ENCODE peak calls at places on chromosomes 5 and 9, in nine cellular contexts. S is tibial artery, G is WTC11, J is lower lobe of right lung, A is cardiac muscle cell, X is RWPE1, M is AG09309, K is thoracic aorta, D is foreskin fibroblast. I is an unnamed sample.

GRCh38 chr5:114174837-114175236 is 187.0 kb upstream of the KCNN2 start:
- DNase-seq in J (no peak), X (no peak), S (no peak), D (no peak), G (no peak), K (no peak), M (no peak), A (peak), I (no peak)

GRCh38 chr9:91837982-91838731 is 111.9 kb downstream of the ROR2 start:
- DNase-seq in K (no peak), D (no peak), A (peak), J (peak), M (no peak), X (peak), G (no peak), S (peak), I (peak)

GRCh38 chr9:79570449-79571308 is 1.1 kb upstream of the TLE4 start:
- DNase-seq in A (peak), D (no peak), M (no peak), S (peak), X (peak), J (peak), G (peak), K (no peak), I (no peak)

GRCh38 chr5:139222346-139222745 is 24.2 kb upstream of the SIL1 start:
- DNase-seq in K (no peak), G (no peak), D (no peak), S (no peak), X (no peak), M (no peak), J (no peak), A (no peak), I (peak)

GRCh38 chr5:125298711-125299379 is 552.4 kb upstream of the ZNF608 start:
- DNase-seq in K (no peak), J (no peak), D (no peak), A (no peak), X (no peak), G (no peak), S (no peak), M (no peak), I (no peak)

GRCh38 chr5:136891601-136892000 is 526.3 kb upstream of the TRPC7 start:
- DNase-seq in G (no peak), M (no peak), X (no peak), S (no peak), D (no peak), A (no peak), J (no peak), K (no peak), I (no peak)

GRCh38 chr5:96065577-96066385 is 104.1 kb upstream of the ELL2 start:
- DNase-seq in D (no peak), K (no peak), G (no peak), S (no peak), J (no peak), A (no peak), X (no peak), M (no peak), I (no peak)

GRCh38 chr5:435961-436640 is 6.9 kb upstream of the EXOC3 start:
- DNase-seq in K (no peak), D (no peak), G (peak), X (peak), A (peak), M (no peak), J (peak), S (peak), I (peak)

DNA sequence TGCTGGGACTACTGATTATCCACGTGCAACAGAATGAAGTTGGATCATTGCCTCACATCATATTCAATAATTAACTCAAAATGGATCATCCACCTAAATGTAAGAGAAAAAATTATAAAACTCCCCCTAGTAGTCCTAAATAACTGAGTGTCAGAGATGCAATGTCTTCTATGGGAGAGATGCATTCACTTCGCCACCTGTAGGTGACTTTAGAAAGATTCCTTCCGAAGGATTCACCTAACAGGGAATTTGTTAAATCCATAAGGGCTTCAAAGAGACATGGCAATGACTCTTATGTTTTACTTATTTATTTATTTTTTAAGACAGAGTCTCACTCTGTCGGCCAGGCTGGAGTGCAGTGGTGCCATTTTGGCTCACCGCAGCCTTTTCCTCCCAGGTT is 526.0 kb downstream of the MTRR start:
- DNase-seq in G (no peak), S (no peak), A (no peak), X (no peak), M (no peak), K (no peak), D (no peak), J (no peak), I (no peak)
- TF ChIP-seq CTCF in G (no peak), S (no peak), A (no peak), X (no peak), M (no peak), K (no peak), D (no peak), J (no peak), I (no peak)

GRCh38 chr5:89728134-89728533 is 681.4 kb downstream of the CETN3 start:
- DNase-seq in X (no peak), D (no peak), M (no peak), A (no peak), K (no peak), S (no peak), G (no peak), J (no peak), I (no peak)

GRCh38 chr5:89728750-89729149 is 680.8 kb downstream of the CETN3 start:
- DNase-seq in S (peak), D (peak), A (peak), X (no peak), J (no peak), M (peak), K (peak), G (no peak), I (no peak)

GRCh38 chr5:89735108-89735507 is 674.4 kb downstream of the CETN3 start:
- DNase-seq in S (no peak), A (peak), G (no peak), M (no peak), J (no peak), K (no peak), D (no peak), X (no peak), I (no peak)

GRCh38 chr5:89733772-89734171 is 675.8 kb downstream of the CETN3 start:
- DNase-seq in D (no peak), J (no peak), X (no peak), S (no peak), A (no peak), M (no peak), K (no peak), G (no peak), I (no peak)

DNA sequence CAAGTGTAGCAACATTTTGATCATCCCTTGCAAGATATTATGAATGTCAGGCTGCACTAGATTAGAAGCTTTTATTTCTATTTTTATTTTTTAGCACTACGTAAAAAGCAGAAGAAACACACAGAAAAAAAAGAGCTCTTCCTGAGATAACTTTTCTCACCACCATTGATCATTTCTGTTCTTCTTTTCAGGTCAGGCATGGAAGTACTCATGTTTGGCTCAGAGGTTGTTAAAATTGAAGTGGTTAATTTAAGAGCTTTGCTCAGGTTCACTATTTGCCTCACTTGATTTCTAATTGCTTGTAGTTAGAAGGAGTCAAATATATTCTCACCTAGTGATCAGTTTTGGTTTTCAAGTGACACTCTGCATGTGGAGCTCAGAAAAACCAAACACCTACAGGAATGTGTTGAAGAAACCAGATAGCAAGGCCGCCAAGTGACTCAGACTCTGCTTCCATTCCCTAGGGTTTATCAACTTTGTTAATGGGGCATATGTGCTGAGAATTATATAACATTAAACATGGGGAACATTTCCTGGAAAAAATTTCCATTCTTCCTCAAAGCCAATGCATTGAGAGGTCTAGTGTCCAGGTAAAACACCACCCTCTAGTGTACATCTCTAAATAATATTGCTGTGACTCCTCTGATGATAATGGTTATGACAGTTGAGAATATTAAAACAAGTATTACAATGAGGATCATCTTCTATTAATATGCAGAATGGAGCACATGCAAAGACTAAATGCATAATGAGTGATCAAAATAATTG is 679.7 kb downstream of the CETN3 start:
- DNase-seq in J (no peak), K (no peak), M (no peak), S (no peak), A (peak), X (peak), G (no peak), D (no peak), I (no peak)
- TF ChIP-seq CTCF in J (no peak), K (no peak), M (peak), S (no peak), A (no peak), X (no peak), G (no peak), D (peak), I (peak)

GRCh38 chr5:78659714-78660113 is 11.1 kb upstream of the LHFPL2 start:
- DNase-seq in X (no peak), K (no peak), J (no peak), S (no peak), D (no peak), G (no peak), M (no peak), A (peak), I (no peak)

GRCh38 chr5:78661691-78662090 is 13.1 kb upstream of the LHFPL2 start:
- DNase-seq in A (no peak), D (no peak), M (no peak), S (no peak), J (no peak), K (no peak), G (no peak), X (no peak), I (no peak)

GRCh38 chr5:78661044-78661443 is 12.5 kb upstream of the LHFPL2 start:
- DNase-seq in A (no peak), J (no peak), G (no peak), M (no peak), S (no peak), D (no peak), X (no peak), K (no peak), I (no peak)

GRCh38 chr5:78660401-78660800 is 11.8 kb upstream of the LHFPL2 start:
- DNase-seq in D (no peak), X (no peak), G (no peak), M (no peak), K (no peak), J (no peak), S (no peak), A (no peak), I (no peak)

DNA sequence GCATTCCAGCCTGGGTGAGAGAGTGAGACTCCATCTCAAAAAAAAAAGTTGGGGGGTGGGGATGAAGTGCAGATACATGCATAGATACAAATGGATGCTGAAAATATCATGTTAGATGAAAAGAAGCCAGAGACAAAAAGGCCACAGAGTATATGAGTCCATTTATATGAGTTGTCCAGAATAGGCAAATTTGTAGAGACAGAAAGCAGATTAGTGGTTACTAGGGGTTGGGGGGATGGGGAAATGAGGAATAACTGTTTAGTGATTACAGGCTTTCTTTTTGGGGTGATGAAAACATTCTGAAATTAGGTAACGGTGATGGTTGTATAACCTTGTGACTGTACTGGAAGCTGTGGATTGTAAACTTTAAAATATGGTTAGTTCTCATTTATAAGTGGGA is 13.8 kb upstream of the LHFPL2 start:
- DNase-seq in K (no peak), A (no peak), D (no peak), X (no peak), S (no peak), J (no peak), M (no peak), G (no peak), I (no peak)
- TF ChIP-seq CTCF in K (no peak), A (no peak), D (no peak), X (no peak), S (no peak), J (no peak), M (no peak), G (no peak), I (no peak)

GRCh38 chr5:58499951-58500350 is 8.7 kb downstream of the GAPT start:
- DNase-seq in K (no peak), J (no peak), G (no peak), X (no peak), A (no peak), M (no peak), S (no peak), D (no peak), I (no peak)

GRCh38 chr5:58499231-58499630 is 8.0 kb downstream of the GAPT start:
- DNase-seq in X (no peak), K (no peak), J (no peak), G (no peak), A (no peak), D (no peak), S (no peak), M (no peak), I (no peak)

GRCh38 chr5:58493136-58493535 is 1.9 kb downstream of the GAPT start:
- DNase-seq in S (no peak), D (no peak), K (no peak), X (no peak), G (no peak), A (no peak), M (no peak), J (no peak), I (no peak)

GRCh38 chr5:58497956-58498942 is 7.0 kb downstream of the GAPT start:
- DNase-seq in K (no peak), G (peak), X (peak), J (no peak), A (peak), D (peak), S (peak), M (no peak), I (peak)

GRCh38 chr5:58496488-58496887 is 5.3 kb downstream of the GAPT start:
- DNase-seq in M (no peak), D (no peak), S (no peak), J (no peak), K (no peak), X (no peak), G (no peak), A (no peak), I (no peak)
- TF ChIP-seq CTCF in M (no peak), D (peak), S (no peak), J (peak), K (no peak), X (no peak), G (peak), A (peak), I (peak)

DNA sequence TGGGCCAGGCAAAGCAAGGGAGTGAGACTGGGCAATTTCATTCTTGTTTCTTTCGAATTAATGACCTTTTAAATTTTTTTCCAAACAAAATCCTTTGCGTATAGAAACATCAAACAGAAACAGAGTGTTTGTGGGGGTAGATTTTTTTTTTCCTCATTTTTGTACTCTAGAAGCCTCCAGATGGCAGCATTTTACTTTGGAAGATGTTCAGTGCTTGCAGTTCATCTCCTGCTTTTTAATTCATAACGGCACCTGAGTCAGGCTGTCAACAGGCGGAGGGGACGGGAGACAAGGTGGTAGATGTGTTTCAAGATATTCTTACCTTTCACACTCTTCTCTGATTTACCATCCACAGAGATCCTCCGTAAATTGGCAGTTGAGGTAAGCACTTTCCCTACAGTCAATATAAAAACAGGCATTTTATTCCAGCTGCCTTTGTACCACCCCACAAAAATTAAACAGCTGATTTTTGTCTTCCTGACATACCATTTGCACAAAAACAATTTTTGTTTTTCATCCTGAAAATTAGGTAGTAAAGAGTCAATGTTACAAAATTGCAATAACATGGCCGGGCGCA is 99.5 kb upstream of the FBXL17 start:
- DNase-seq in M (peak), K (no peak), X (peak), S (no peak), G (no peak), A (peak), J (no peak), D (peak), I (peak)
- TF ChIP-seq CTCF in M (peak), K (no peak), X (peak), S (no peak), G (no peak), A (peak), J (peak), D (peak), I (no peak)

DNA sequence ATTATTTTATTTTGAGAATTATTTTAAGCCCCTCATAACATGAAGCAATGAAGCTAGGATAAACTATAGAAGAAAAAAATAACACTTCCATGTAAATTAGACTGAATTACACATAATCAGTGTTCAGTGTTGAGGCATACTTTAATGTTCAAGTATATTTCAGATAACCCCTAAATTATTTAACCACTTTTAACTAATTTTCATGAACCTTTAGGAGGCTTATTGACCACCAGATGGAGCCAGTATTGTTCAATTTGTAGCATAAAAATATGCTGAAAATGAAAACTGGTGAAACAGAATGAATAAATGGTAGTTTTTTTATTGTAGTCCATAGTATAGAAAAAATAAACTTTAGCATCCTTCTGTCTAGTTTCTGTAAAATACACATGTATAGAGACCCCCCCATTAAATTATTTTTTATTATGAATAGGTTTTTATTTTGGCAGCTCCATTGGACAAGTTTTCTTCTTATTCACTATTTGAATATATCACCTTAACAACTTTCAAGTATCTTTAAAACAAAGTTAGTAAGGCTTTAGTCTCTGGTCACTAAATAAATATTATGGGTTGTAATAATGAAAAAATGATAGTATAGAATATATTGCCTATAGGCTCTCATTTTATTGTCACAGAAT is 190.1 kb downstream of the CWC27 start:
- DNase-seq in G (no peak), X (peak), D (peak), K (no peak), S (no peak), J (no peak), M (peak), A (peak), I (no peak)
- TF ChIP-seq CTCF in G (no peak), X (peak), D (peak), K (peak), S (peak), J (peak), M (peak), A (peak), I (peak)

DNA sequence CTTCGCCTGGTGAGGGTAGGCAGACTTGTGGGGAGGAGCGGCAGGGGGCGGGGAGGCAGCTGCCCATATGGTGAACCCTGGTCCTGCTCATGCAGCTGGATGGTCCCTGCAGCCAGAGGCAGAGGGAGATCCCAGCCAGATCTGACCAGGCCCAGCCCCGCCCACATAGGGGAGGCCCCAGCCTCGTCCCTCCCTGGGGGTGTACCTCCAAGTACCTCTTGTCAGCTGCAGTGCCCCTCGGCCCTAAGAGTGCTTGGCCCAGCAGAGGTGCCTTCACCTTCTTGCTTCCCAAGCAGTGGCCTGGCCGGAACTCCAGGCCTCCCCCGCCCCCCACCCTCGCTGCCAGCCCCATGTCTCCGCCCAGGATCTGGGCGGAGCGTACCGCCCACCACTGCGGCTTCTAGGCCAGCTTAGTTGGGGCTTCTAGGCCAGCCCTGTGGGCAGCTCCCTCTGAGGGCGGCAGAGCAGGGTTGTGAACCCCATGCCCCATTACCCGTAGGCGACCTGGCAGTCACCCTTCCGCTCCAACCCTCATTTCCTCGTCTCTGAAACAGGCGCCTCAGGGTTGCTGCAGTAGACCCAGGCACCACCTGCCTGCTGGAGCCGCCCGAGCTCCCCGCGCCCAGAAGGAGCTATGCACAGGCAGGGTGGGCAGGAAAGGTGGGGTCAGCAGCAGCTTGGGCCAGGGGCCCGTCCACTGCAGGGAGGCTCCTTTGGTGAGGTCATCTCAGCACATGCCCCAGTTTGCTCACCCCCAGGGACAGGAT is at the start of gene SARDH:
- DNase-seq in G (peak), K (no peak), S (no peak), X (peak), D (peak), M (no peak), J (peak), A (peak), I (peak)
- TF ChIP-seq CTCF in G (no peak), K (no peak), S (no peak), X (no peak), D (no peak), M (no peak), J (no peak), A (no peak), I (no peak)

GRCh38 chr5:149828161-149829011 is 98.3 kb downstream of the PPARGC1B start:
- DNase-seq in A (peak), J (peak), G (peak), S (peak), K (peak), M (peak), X (peak), D (peak), I (peak)

GRCh38 chr5:149830579-149830978 is 100.5 kb downstream of the PPARGC1B start:
- DNase-seq in M (no peak), A (no peak), G (no peak), D (no peak), X (no peak), J (no peak), K (no peak), S (no peak), I (no peak)

GRCh38 chr5:149827501-149827990 is 97.4 kb downstream of the PPARGC1B start:
- DNase-seq in D (no peak), K (no peak), G (no peak), J (no peak), X (no peak), A (no peak), M (no peak), S (no peak), I (no peak)

GRCh38 chr5:149831492-149831891 is 101.4 kb downstream of the PPARGC1B start:
- DNase-seq in X (no peak), J (no peak), A (no peak), S (no peak), G (no peak), M (no peak), K (no peak), D (no peak), I (peak)

GRCh38 chr5:149829954-149830353 is 99.8 kb downstream of the PPARGC1B start:
- DNase-seq in S (no peak), M (no peak), X (no peak), G (no peak), D (no peak), A (peak), J (no peak), K (no peak), I (no peak)
- TF ChIP-seq CTCF in S (no peak), M (no peak), X (peak), G (no peak), D (peak), A (peak), J (no peak), K (no peak), I (no peak)

I was measured in Calu3.